ENCODE peak calls at places on chromosomes 3 and 15, in four cellular contexts. One of them, this sample, is unnamed. For H3K36me3, the result is how much of the 10 kb centered on the place peaks cover.

GRCh38 chr3:41267975-41268640 is 68.8 kb downstream of the CTNNB1 start:
- DNase-seq in esophagus muscularis mucosa: no peak
- DNase-seq in transverse colon: no peak
- DNase-seq in endothelial cell of umbilical vein: peak
- DNase-seq in this sample: peak

GRCh38 chr15:90099072-90099867 is 3.0 kb downstream of the IDH2 start:
- DNase-seq in esophagus muscularis mucosa: no peak
- DNase-seq in transverse colon: peak
- DNase-seq in endothelial cell of umbilical vein: no peak
- DNase-seq in this sample: no peak

GRCh38 chr3:167653750-167654149 is at the start of gene WDR49:
- DNase-seq in esophagus muscularis mucosa: no peak
- DNase-seq in transverse colon: no peak
- DNase-seq in endothelial cell of umbilical vein: peak
- DNase-seq in this sample: no peak

GRCh38 chr15:63037996-63038720 is 4.4 kb upstream of the TPM1 start:
- DNase-seq in esophagus muscularis mucosa: no peak
- DNase-seq in transverse colon: no peak
- DNase-seq in endothelial cell of umbilical vein: no peak
- DNase-seq in this sample: peak

GRCh38 chr3:63051920-63052319 is 176.7 kb upstream of the CADPS start:
- DNase-seq in esophagus muscularis mucosa: no peak
- DNase-seq in transverse colon: peak
- DNase-seq in endothelial cell of umbilical vein: no peak
- DNase-seq in this sample: peak

GRCh38 chr3:134056464-134056891 is 26.8 kb upstream of the SLCO2A1 start:
- DNase-seq in esophagus muscularis mucosa: no peak
- DNase-seq in transverse colon: no peak
- DNase-seq in endothelial cell of umbilical vein: peak
- DNase-seq in this sample: no peak

GRCh38 chr15:95988574-95988887 is 342.0 kb upstream of the NR2F2 start:
- DNase-seq in esophagus muscularis mucosa: no peak
- DNase-seq in transverse colon: no peak
- DNase-seq in endothelial cell of umbilical vein: peak
- DNase-seq in this sample: no peak

GRCh38 chr3:111352585-111352984 is 189.4 kb upstream of the CD96 start:
- DNase-seq in esophagus muscularis mucosa: no peak
- DNase-seq in transverse colon: no peak
- DNase-seq in endothelial cell of umbilical vein: no peak
- DNase-seq in this sample: no peak

GRCh38 chr3:51622868-51623267 is 48.2 kb upstream of the TEX264 start:
- DNase-seq in esophagus muscularis mucosa: no peak
- DNase-seq in transverse colon: no peak
- DNase-seq in endothelial cell of umbilical vein: no peak
- DNase-seq in this sample: no peak

GRCh38 chr3:137642305-137642704 is 121.8 kb upstream of the SOX14 start:
- DNase-seq in esophagus muscularis mucosa: no peak
- DNase-seq in transverse colon: no peak
- DNase-seq in endothelial cell of umbilical vein: no peak
- DNase-seq in this sample: no peak

GRCh38 chr3:87997298-87997697 is 61.5 kb downstream of the CGGBP1 start:
- DNase-seq in esophagus muscularis mucosa: no peak
- DNase-seq in transverse colon: peak
- DNase-seq in endothelial cell of umbilical vein: peak
- DNase-seq in this sample: peak

GRCh38 chr15:33126559-33127290 is 67.8 kb downstream of the FMN1 start:
- DNase-seq in esophagus muscularis mucosa: no peak
- DNase-seq in transverse colon: peak
- DNase-seq in endothelial cell of umbilical vein: peak
- DNase-seq in this sample: peak

GRCh38 chr3:138817685-138818084 is 17.0 kb downstream of the PIK3CB start:
- DNase-seq in esophagus muscularis mucosa: no peak
- DNase-seq in transverse colon: no peak
- DNase-seq in endothelial cell of umbilical vein: no peak
- DNase-seq in this sample: no peak

GRCh38 chr3:103866113-103866512 is 1431.3 kb downstream of the ZPLD1 start:
- DNase-seq in esophagus muscularis mucosa: no peak
- DNase-seq in transverse colon: no peak
- DNase-seq in endothelial cell of umbilical vein: no peak
- DNase-seq in this sample: no peak

GRCh38 chr3:113638910-113639309 is 57.5 kb downstream of the USF3 start:
- DNase-seq in esophagus muscularis mucosa: no peak
- DNase-seq in transverse colon: no peak
- DNase-seq in endothelial cell of umbilical vein: no peak
- DNase-seq in this sample: no peak

GRCh38 chr3:32376098-32376497 is 15.6 kb upstream of the CMTM7 start:
- DNase-seq in esophagus muscularis mucosa: no peak
- DNase-seq in transverse colon: no peak
- DNase-seq in endothelial cell of umbilical vein: peak
- DNase-seq in this sample: no peak

GRCh38 chr15:64841258-64842098 is at the start of gene PLEKHO2:
- DNase-seq in esophagus muscularis mucosa: peak
- DNase-seq in transverse colon: peak
- DNase-seq in endothelial cell of umbilical vein: peak
- DNase-seq in this sample: peak
- TF ChIP-seq CTCF in esophagus muscularis mucosa: no peak
- TF ChIP-seq CTCF in transverse colon: no peak
- TF ChIP-seq CTCF in endothelial cell of umbilical vein: peak
- TF ChIP-seq CTCF in this sample: no peak

GRCh38 chr3:157155591-157155990 is 4.4 kb downstream of the CCNL1 start:
- DNase-seq in esophagus muscularis mucosa: no peak
- DNase-seq in transverse colon: no peak
- DNase-seq in endothelial cell of umbilical vein: no peak
- DNase-seq in this sample: no peak
- H3K4me3 ChIP-seq in esophagus muscularis mucosa: no peak
- H3K4me3 ChIP-seq in transverse colon: peak
- H3K4me3 ChIP-seq in endothelial cell of umbilical vein: peak
- H3K4me3 ChIP-seq in this sample: no peak

GRCh38 chr15:82538961-82539689 is 1.1 kb downstream of the RPS17 start:
- DNase-seq in esophagus muscularis mucosa: no peak
- DNase-seq in transverse colon: no peak
- DNase-seq in endothelial cell of umbilical vein: peak
- DNase-seq in this sample: no peak
- H3K36me3 ChIP-seq in esophagus muscularis mucosa: half or more
- H3K36me3 ChIP-seq in transverse colon: under half
- H3K36me3 ChIP-seq in endothelial cell of umbilical vein: under half
- H3K36me3 ChIP-seq in this sample: under half

GRCh38 chr3:121529308-121529707 is 16.5 kb downstream of the POLQ start:
- DNase-seq in esophagus muscularis mucosa: no peak
- DNase-seq in transverse colon: no peak
- DNase-seq in endothelial cell of umbilical vein: peak
- DNase-seq in this sample: peak
- TF ChIP-seq CTCF in esophagus muscularis mucosa: no peak
- TF ChIP-seq CTCF in transverse colon: no peak
- TF ChIP-seq CTCF in endothelial cell of umbilical vein: peak
- TF ChIP-seq CTCF in this sample: peak

GRCh38 chr15:67085818-67086649 is 20.6 kb downstream of the SMAD3 start:
- DNase-seq in esophagus muscularis mucosa: no peak
- DNase-seq in transverse colon: no peak
- DNase-seq in endothelial cell of umbilical vein: no peak
- DNase-seq in this sample: peak

GRCh38 chr15:67083135-67083766 is 17.8 kb downstream of the SMAD3 start:
- DNase-seq in esophagus muscularis mucosa: no peak
- DNase-seq in transverse colon: no peak
- DNase-seq in endothelial cell of umbilical vein: no peak
- DNase-seq in this sample: no peak

GRCh38 chr15:67084561-67084960 is 19.2 kb downstream of the SMAD3 start:
- DNase-seq in esophagus muscularis mucosa: no peak
- DNase-seq in transverse colon: no peak
- DNase-seq in endothelial cell of umbilical vein: no peak
- DNase-seq in this sample: no peak

GRCh38 chr15:67086650-67086941 is 21.2 kb downstream of the SMAD3 start:
- DNase-seq in esophagus muscularis mucosa: no peak
- DNase-seq in transverse colon: no peak
- DNase-seq in endothelial cell of umbilical vein: no peak
- DNase-seq in this sample: no peak

GRCh38 chr15:67085237-67085817 is 19.9 kb downstream of the SMAD3 start:
- DNase-seq in esophagus muscularis mucosa: no peak
- DNase-seq in transverse colon: no peak
- DNase-seq in endothelial cell of umbilical vein: no peak
- DNase-seq in this sample: no peak
- H3K4me3 ChIP-seq in esophagus muscularis mucosa: no peak
- H3K4me3 ChIP-seq in transverse colon: no peak
- H3K4me3 ChIP-seq in endothelial cell of umbilical vein: no peak
- H3K4me3 ChIP-seq in this sample: no peak

DNA sequence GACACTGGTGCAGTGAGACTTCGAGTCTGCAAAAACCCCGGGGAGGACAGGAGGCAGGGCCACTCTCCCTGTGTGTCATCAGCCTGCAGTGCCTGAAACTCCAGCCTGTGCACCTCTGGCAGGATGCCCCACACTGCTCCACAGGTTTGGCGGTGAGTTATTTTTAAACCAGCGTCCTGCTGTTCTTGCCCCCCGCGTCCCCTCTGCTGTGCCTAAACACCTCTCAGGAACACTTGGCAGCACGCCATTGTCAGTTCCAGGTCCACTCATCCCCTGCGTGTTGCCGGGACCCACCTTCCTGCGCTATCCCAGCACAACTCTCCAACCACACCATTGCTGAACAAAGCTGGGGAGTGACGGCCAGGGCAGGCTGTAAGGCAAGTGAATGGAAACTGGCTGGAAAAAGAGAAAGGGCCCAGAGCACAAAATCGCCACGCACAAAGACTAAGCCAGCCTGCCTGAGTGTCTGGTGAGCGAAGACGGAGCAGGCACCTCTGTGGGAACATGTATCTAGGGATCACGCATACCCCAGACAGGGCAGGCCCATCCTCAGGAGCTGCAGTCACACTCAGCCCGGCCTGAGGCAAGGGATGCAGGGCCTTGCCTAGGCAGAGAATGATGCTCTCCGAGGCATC is 3.1 kb upstream of the PLA2G4F start:
- DNase-seq in esophagus muscularis mucosa: no peak
- DNase-seq in transverse colon: no peak
- DNase-seq in endothelial cell of umbilical vein: no peak
- DNase-seq in this sample: no peak
- H3K36me3 ChIP-seq in esophagus muscularis mucosa: half or more
- H3K36me3 ChIP-seq in transverse colon: under half
- H3K36me3 ChIP-seq in endothelial cell of umbilical vein: under half
- H3K36me3 ChIP-seq in this sample: under half